ENCODE peak calls at places on chromosomes 6 and 20, in ten cellular contexts. J is kidney, W is germinal center, O is EH, V is endothelial cell, S is DMS153, R is progenitor cell of endocrine pancreas, H is heart right ventricle, X is B cell, Q is adrenal gland. C is an unnamed sample.

GRCh38 chr6:108779521-108779920 is 68.7 kb upstream of the ARMC2 start:
- DNase-seq in S (no peak), O (peak), W (peak), J (no peak), H (no peak), V (no peak), Q (no peak), R (no peak), X (peak), C (no peak)

GRCh38 chr20:40336034-40336433 is 353.0 kb downstream of the MAFB start:
- DNase-seq in X (no peak), O (no peak), H (no peak), W (no peak), Q (no peak), S (no peak), J (no peak), R (no peak), V (no peak), C (no peak)

GRCh38 chr20:46635514-46636091 is 15.7 kb downstream of the SLC13A3 start:
- DNase-seq in J (no peak), O (peak), S (no peak), V (no peak), X (no peak), W (no peak), H (no peak), R (no peak), Q (no peak), C (no peak)

GRCh38 chr6:130161627-130162404 is 60.9 kb downstream of the SAMD3 start:
- DNase-seq in X (no peak), O (no peak), H (no peak), W (no peak), Q (no peak), R (no peak), J (no peak), V (no peak), S (no peak), C (no peak)

GRCh38 chr20:57746832-57747404 is 37.1 kb upstream of the PMEPA1 start:
- DNase-seq in O (peak), H (no peak), W (no peak), V (no peak), Q (no peak), X (no peak), J (peak), S (no peak), R (no peak), C (no peak)

GRCh38 chr6:159104163-159104885 is 59.5 kb upstream of the TAGAP start:
- DNase-seq in H (peak), Q (peak), V (peak), R (peak), O (peak), S (peak), W (peak), X (peak), J (peak), C (no peak)

GRCh38 chr20:8837396-8837795 is 231.5 kb upstream of the PLCB4 start:
- DNase-seq in X (no peak), H (no peak), W (no peak), O (peak), Q (no peak), R (no peak), J (no peak), S (no peak), V (no peak), C (no peak)

GRCh38 chr6:13462380-13463326 is 24.7 kb downstream of the GFOD1 start:
- DNase-seq in Q (no peak), R (no peak), S (no peak), W (no peak), H (no peak), X (no peak), V (no peak), O (no peak), J (no peak), C (no peak)

GRCh38 chr20:1907586-1907985 is 12.4 kb downstream of the SIRPA start:
- DNase-seq in O (peak), H (no peak), V (no peak), R (no peak), S (no peak), X (no peak), Q (peak), W (no peak), J (no peak), C (no peak)

GRCh38 chr20:53579581-53580375 is 13.9 kb downstream of the ZNF217 start:
- DNase-seq in H (no peak), S (no peak), R (no peak), J (no peak), O (peak), Q (peak), V (no peak), X (no peak), W (peak), C (no peak)

GRCh38 chr20:3080939-3081388 is 3.6 kb downstream of the AVP start:
- DNase-seq in O (peak), X (no peak), J (no peak), H (peak), Q (peak), W (no peak), S (no peak), R (no peak), V (no peak), C (peak)

GRCh38 chr6:36029464-36029863 is 1.9 kb downstream of the MAPK14 start:
- DNase-seq in V (no peak), O (peak), H (no peak), Q (no peak), S (no peak), J (no peak), R (no peak), X (no peak), W (no peak), C (no peak)

GRCh38 chr6:169723991-169724553 is at the start of gene PHF10:
- DNase-seq in W (peak), R (peak), H (peak), O (peak), Q (no peak), J (peak), V (peak), S (no peak), X (peak), C (no peak)